ENCODE peak calls at places on chromosomes 13 and 19, in five cellular contexts. V is H1, P is HCT116, T is K562, Y is HepG2. O is an unnamed sample.

GRCh38 chr19:2532252-2533071 is 56.5 kb downstream of the GADD45B start:
- DNase-seq in T (no peak), V (no peak), P (peak), Y (no peak), O (no peak)

GRCh38 chr13:75798353-75799245 is 162.5 kb downstream of the LMO7 start:
- DNase-seq in P (peak), T (no peak), V (no peak), Y (no peak), O (no peak)

GRCh38 chr19:41367848-41368301 is 3.9 kb upstream of the B9D2 start:
- DNase-seq in V (no peak), P (no peak), T (peak), Y (no peak), O (no peak)

GRCh38 chr13:105908581-105908980 is 626.9 kb downstream of the EFNB2 start:
- DNase-seq in P (no peak), Y (no peak), V (no peak), T (no peak), O (no peak)

GRCh38 chr19:13150919-13151604 is 851 bp downstream of the IER2 start:
- DNase-seq in P (no peak), T (peak), Y (no peak), V (no peak), O (no peak)

GRCh38 chr13:60922526-60923231 is 493.0 kb downstream of the PCDH20 start:
- DNase-seq in Y (no peak), V (no peak), T (no peak), P (no peak), O (no peak)

GRCh38 chr19:1057185-1057857 is 9.6 kb upstream of the ARHGAP45 start:
- DNase-seq in Y (no peak), T (no peak), V (no peak), P (no peak), O (no peak)

GRCh38 chr13:31891472-31891871 is 140.1 kb upstream of the FRY start:
- DNase-seq in P (no peak), Y (no peak), V (no peak), T (no peak), O (no peak)

GRCh38 chr13:27644302-27644701 is 22.6 kb downstream of the POLR1D start:
- DNase-seq in V (no peak), T (no peak), P (peak), Y (no peak), O (no peak)

GRCh38 chr13:104782741-104783140 is 1716.5 kb upstream of the SLC10A2 start:
- DNase-seq in Y (no peak), T (no peak), P (no peak), V (no peak), O (no peak)

GRCh38 chr19:47608074-47608907 is 643 bp upstream of the BICRA start:
- DNase-seq in T (peak), Y (peak), V (peak), P (peak), O (peak)

DNA sequence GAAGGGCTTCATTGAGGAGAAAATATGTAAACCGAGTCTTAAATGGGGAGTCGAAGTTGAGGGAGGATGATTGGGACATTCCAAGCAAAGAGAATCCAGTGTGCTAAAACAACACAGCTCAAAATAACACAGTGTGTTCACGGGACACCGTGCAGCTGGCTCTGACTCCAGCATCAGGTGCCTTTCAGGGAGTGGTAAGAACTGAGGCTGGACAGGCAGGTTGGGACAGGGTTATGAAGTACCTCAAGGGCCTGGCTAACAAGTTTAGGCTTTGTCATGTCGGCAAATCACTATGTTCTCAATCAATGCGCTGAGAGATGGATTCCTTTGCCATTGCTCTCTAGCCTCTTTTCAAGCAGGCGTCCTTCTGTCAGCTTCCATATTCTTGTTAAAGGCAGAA is 27.5 kb upstream of the WDFY2 start:
- DNase-seq in Y (no peak), P (no peak), V (no peak), T (no peak), O (no peak)
- TF ChIP-seq SRF in Y (no peak), P (no peak), V (no peak), T (no peak), O (no peak)

DNA sequence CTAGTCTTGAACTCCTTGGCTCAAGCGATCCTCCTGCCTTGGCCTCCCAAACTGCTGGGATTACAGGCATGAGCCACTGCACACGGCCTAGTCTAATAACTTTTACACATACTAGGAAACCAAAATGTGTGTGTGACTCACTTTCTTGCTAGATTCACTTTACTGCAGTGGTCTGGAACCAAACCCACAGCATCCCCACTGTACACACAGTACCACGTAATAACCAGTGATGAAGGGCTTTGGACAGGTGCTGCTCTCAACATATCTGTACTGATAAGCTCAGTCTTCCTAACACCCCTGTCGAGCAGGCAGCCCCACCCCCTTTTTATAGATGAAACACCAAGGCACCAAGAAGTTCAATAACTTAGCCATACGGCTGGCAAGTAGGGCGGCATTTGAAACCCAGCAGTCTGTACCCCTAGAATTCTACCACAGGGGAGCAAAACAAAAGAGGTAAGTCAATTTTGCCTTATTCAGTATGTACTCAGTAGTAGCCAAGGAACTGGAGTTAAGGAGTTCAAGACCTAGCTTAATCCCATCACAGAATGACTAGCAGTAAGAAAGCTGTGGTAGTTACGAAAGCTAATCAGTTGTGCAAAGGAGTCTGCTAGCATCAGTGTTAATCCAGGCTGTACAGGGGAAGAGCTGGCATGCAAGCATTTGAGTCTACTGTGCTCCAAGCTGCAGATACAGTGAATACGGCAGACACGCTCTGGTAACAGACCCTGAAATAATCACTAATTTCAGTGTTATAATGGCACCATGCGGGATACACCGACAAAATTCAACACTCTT is 4.9 kb downstream of the DNMT1 start:
- DNase-seq in Y (no peak), P (no peak), V (no peak), T (no peak), O (no peak)
- TF ChIP-seq SRF in Y (no peak), P (no peak), V (no peak), T (no peak), O (no peak)

GRCh38 chr19:54030895-54031586 is 32.7 kb downstream of the VSTM1 start:
- DNase-seq in V (no peak), T (peak), Y (no peak), P (no peak), O (no peak)

GRCh38 chr19:54040003-54040402 is 23.7 kb downstream of the VSTM1 start:
- DNase-seq in P (no peak), Y (no peak), T (peak), V (no peak), O (no peak)

GRCh38 chr19:54029930-54030490 is 33.7 kb downstream of the VSTM1 start:
- DNase-seq in Y (peak), T (peak), V (peak), P (peak), O (no peak)

GRCh38 chr19:54035215-54036178 is 28.2 kb downstream of the VSTM1 start:
- DNase-seq in P (no peak), T (peak), Y (no peak), V (no peak), O (no peak)
- TF ChIP-seq SRF in P (no peak), T (no peak), Y (no peak), V (no peak), O (no peak)

GRCh38 chr19:56301152-56301551 is 13.5 kb downstream of the ZSCAN5A start:
- DNase-seq in P (no peak), Y (no peak), V (no peak), T (no peak), O (no peak)
- TF ChIP-seq SRF in P (no peak), Y (no peak), V (no peak), T (no peak), O (no peak)

DNA sequence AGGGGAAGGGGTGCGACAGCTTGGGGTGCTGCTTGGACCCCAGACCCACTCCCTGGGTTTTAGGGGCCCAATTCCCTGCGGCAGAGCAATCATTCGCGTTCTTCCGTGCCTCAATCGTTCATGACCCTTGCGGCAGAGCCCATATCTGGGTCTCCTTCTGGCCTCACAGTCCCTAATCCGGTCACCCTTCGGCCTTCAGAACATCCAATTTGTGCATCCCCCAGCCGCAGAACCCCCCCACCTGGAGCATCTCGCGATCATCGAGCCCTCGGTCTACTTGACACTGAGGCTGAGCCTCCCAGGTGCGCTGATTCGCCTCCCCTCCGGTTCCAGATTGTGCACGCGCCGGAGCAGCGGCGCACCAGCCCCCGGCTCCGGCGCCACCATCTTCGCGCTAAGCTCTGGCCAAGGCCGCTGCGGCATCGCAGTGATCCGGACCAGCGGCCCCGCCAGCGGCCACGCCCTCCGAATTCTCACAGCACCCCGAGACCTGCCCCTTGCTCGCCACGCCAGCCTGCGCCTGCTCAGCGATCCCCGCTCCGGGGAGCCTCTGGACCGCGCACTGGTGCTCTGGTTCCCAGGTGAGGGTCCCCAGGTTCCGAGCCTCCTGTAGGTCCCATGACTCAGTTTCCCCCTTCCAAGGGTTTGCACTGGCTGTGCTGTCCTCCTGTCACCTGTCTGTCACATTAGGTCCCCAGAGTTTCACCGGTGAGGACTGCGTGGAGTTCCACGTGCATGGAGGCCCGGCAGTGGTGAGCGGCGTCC is 504 bp downstream of the GTPBP3 start:
- DNase-seq in T (peak), V (no peak), Y (no peak), P (no peak), O (no peak)
- TF ChIP-seq SRF in T (no peak), V (no peak), Y (no peak), P (no peak), O (no peak)

O was measured in GM12878.